ENCODE peak calls at places on chromosomes 3 and 15, in seven cellular contexts. One of them, this sample, is unnamed.

GRCh38 chr15:52808441-52808840 is 18.3 kb upstream of the ONECUT1 start:
- DNase-seq in IMR-90: no peak
- DNase-seq in neuronal stem cell: no peak
- DNase-seq in H9: no peak
- DNase-seq in mesenchymal stem cell: no peak
- DNase-seq in H1: no peak
- DNase-seq in trophoblast cell: no peak
- DNase-seq in this sample: no peak

GRCh38 chr3:85560088-85560790 is 601.5 kb downstream of the CADM2 start:
- DNase-seq in IMR-90: no peak
- DNase-seq in neuronal stem cell: no peak
- DNase-seq in H9: no peak
- DNase-seq in mesenchymal stem cell: no peak
- DNase-seq in H1: no peak
- DNase-seq in trophoblast cell: no peak
- DNase-seq in this sample: no peak

GRCh38 chr3:150599611-150600297 is 3.4 kb upstream of the SELENOT start:
- DNase-seq in IMR-90: peak; percentile 89
- DNase-seq in neuronal stem cell: no peak
- DNase-seq in H9: peak; percentile 59
- DNase-seq in mesenchymal stem cell: peak; percentile 28
- DNase-seq in H1: no peak
- DNase-seq in trophoblast cell: peak; percentile 85
- DNase-seq in this sample: peak; percentile 97

GRCh38 chr3:171459942-171460225 is 321 bp downstream of the TNIK start:
- DNase-seq in IMR-90: no peak
- DNase-seq in neuronal stem cell: peak; percentile 6
- DNase-seq in H9: no peak
- DNase-seq in mesenchymal stem cell: no peak
- DNase-seq in H1: no peak
- DNase-seq in trophoblast cell: no peak
- DNase-seq in this sample: no peak

GRCh38 chr3:139132976-139133375 is 88.3 kb upstream of the PRR23C start:
- DNase-seq in IMR-90: no peak
- DNase-seq in neuronal stem cell: no peak
- DNase-seq in H9: no peak
- DNase-seq in mesenchymal stem cell: no peak
- DNase-seq in H1: no peak
- DNase-seq in trophoblast cell: no peak
- DNase-seq in this sample: no peak

GRCh38 chr3:146065573-146066006 is 95.4 kb downstream of the PLOD2 start:
- DNase-seq in IMR-90: peak; percentile 76
- DNase-seq in neuronal stem cell: peak; percentile 44
- DNase-seq in H9: no peak
- DNase-seq in mesenchymal stem cell: peak; percentile 67
- DNase-seq in H1: no peak
- DNase-seq in trophoblast cell: peak; percentile 28
- DNase-seq in this sample: peak; percentile 54

GRCh38 chr3:31250116-31250813 is 282.5 kb upstream of the STT3B start:
- DNase-seq in IMR-90: peak; percentile 6
- DNase-seq in neuronal stem cell: no peak
- DNase-seq in H9: no peak
- DNase-seq in mesenchymal stem cell: no peak
- DNase-seq in H1: no peak
- DNase-seq in trophoblast cell: no peak
- DNase-seq in this sample: peak; percentile 55

GRCh38 chr15:69156726-69157381 is 3.6 kb upstream of the GLCE start:
- DNase-seq in IMR-90: no peak
- DNase-seq in neuronal stem cell: no peak
- DNase-seq in H9: peak; percentile 33
- DNase-seq in mesenchymal stem cell: no peak
- DNase-seq in H1: no peak
- DNase-seq in trophoblast cell: no peak
- DNase-seq in this sample: no peak

GRCh38 chr3:114214542-114215341 is 22.6 kb downstream of the ZNF80 start:
- DNase-seq in IMR-90: no peak
- DNase-seq in neuronal stem cell: no peak
- DNase-seq in H9: no peak
- DNase-seq in mesenchymal stem cell: no peak
- DNase-seq in H1: peak; percentile 13
- DNase-seq in trophoblast cell: no peak
- DNase-seq in this sample: peak; percentile 59

GRCh38 chr15:67824900-67825879 is at the start of gene SKOR1:
- DNase-seq in IMR-90: peak; percentile 37
- DNase-seq in neuronal stem cell: no peak
- DNase-seq in H9: peak; percentile 80
- DNase-seq in mesenchymal stem cell: peak; percentile 54
- DNase-seq in H1: no peak
- DNase-seq in trophoblast cell: peak; percentile 8
- DNase-seq in this sample: peak; percentile 63

GRCh38 chr3:42663581-42664442 is 10.3 kb downstream of the ZBTB47 start:
- DNase-seq in IMR-90: no peak
- DNase-seq in neuronal stem cell: no peak
- DNase-seq in H9: peak; percentile 33
- DNase-seq in mesenchymal stem cell: no peak
- DNase-seq in H1: no peak
- DNase-seq in trophoblast cell: no peak
- DNase-seq in this sample: no peak

GRCh38 chr3:13210221-13210975 is 137.2 kb upstream of the IQSEC1 start:
- DNase-seq in IMR-90: no peak
- DNase-seq in neuronal stem cell: no peak
- DNase-seq in H9: no peak
- DNase-seq in mesenchymal stem cell: no peak
- DNase-seq in H1: no peak
- DNase-seq in trophoblast cell: no peak
- DNase-seq in this sample: no peak

GRCh38 chr3:126484662-126485061 is 9.0 kb upstream of the ZXDC start:
- DNase-seq in IMR-90: no peak
- DNase-seq in neuronal stem cell: no peak
- DNase-seq in H9: no peak
- DNase-seq in mesenchymal stem cell: no peak
- DNase-seq in H1: no peak
- DNase-seq in trophoblast cell: no peak
- DNase-seq in this sample: no peak

GRCh38 chr15:101178414-101178813 is 73.4 kb downstream of the CHSY1 start:
- DNase-seq in IMR-90: no peak
- DNase-seq in neuronal stem cell: no peak
- DNase-seq in H9: no peak
- DNase-seq in mesenchymal stem cell: no peak
- DNase-seq in H1: no peak
- DNase-seq in trophoblast cell: no peak
- DNase-seq in this sample: no peak

GRCh38 chr3:11600501-11601282 is 43.0 kb downstream of the VGLL4 start:
- DNase-seq in IMR-90: peak; percentile 100
- DNase-seq in neuronal stem cell: peak; percentile 78
- DNase-seq in H9: peak; percentile 81
- DNase-seq in mesenchymal stem cell: peak; percentile 99
- DNase-seq in H1: peak; percentile 66
- DNase-seq in trophoblast cell: peak; percentile 100
- DNase-seq in this sample: peak; percentile 99

GRCh38 chr15:85379403-85380131 is 836 bp upstream of the AKAP13 start:
- DNase-seq in IMR-90: no peak
- DNase-seq in neuronal stem cell: no peak
- DNase-seq in H9: no peak
- DNase-seq in mesenchymal stem cell: peak; percentile 45
- DNase-seq in H1: no peak
- DNase-seq in trophoblast cell: no peak
- DNase-seq in this sample: no peak

GRCh38 chr15:93451265-93451664 is 362.3 kb upstream of the RGMA start:
- DNase-seq in IMR-90: no peak
- DNase-seq in neuronal stem cell: no peak
- DNase-seq in H9: no peak
- DNase-seq in mesenchymal stem cell: no peak
- DNase-seq in H1: no peak
- DNase-seq in trophoblast cell: no peak
- DNase-seq in this sample: no peak

GRCh38 chr3:12709334-12709733 is 45.4 kb upstream of the RAF1 start:
- DNase-seq in IMR-90: no peak
- DNase-seq in neuronal stem cell: no peak
- DNase-seq in H9: no peak
- DNase-seq in mesenchymal stem cell: no peak
- DNase-seq in H1: no peak
- DNase-seq in trophoblast cell: no peak
- DNase-seq in this sample: no peak

GRCh38 chr3:160168290-160168689 is 56.9 kb upstream of the C3orf80 start:
- DNase-seq in IMR-90: no peak
- DNase-seq in neuronal stem cell: no peak
- DNase-seq in H9: no peak
- DNase-seq in mesenchymal stem cell: no peak
- DNase-seq in H1: no peak
- DNase-seq in trophoblast cell: no peak
- DNase-seq in this sample: no peak

GRCh38 chr3:160163259-160163878 is 61.9 kb upstream of the C3orf80 start:
- DNase-seq in IMR-90: peak; percentile 47
- DNase-seq in neuronal stem cell: no peak
- DNase-seq in H9: no peak
- DNase-seq in mesenchymal stem cell: peak; percentile 51
- DNase-seq in H1: no peak
- DNase-seq in trophoblast cell: no peak
- DNase-seq in this sample: no peak

GRCh38 chr3:160174621-160175020 is 50.6 kb upstream of the C3orf80 start:
- DNase-seq in IMR-90: no peak
- DNase-seq in neuronal stem cell: no peak
- DNase-seq in H9: no peak
- DNase-seq in mesenchymal stem cell: no peak
- DNase-seq in H1: no peak
- DNase-seq in trophoblast cell: no peak
- DNase-seq in this sample: no peak

GRCh38 chr3:160170409-160171370 is 54.5 kb upstream of the C3orf80 start:
- DNase-seq in IMR-90: no peak
- DNase-seq in neuronal stem cell: no peak
- DNase-seq in H9: no peak
- DNase-seq in mesenchymal stem cell: no peak
- DNase-seq in H1: no peak
- DNase-seq in trophoblast cell: peak; percentile 8
- DNase-seq in this sample: no peak

GRCh38 chr3:160169139-160169830 is 55.9 kb upstream of the C3orf80 start:
- DNase-seq in IMR-90: peak; percentile 95
- DNase-seq in neuronal stem cell: no peak
- DNase-seq in H9: no peak
- DNase-seq in mesenchymal stem cell: peak; percentile 91
- DNase-seq in H1: no peak
- DNase-seq in trophoblast cell: no peak
- DNase-seq in this sample: peak; percentile 19
- H3K23ac ChIP-seq in IMR-90: peak overlapping the region; percentile 25
- H3K23ac ChIP-seq in neuronal stem cell: no peak overlapping the region
- H3K23ac ChIP-seq in H9: no peak overlapping the region
- H3K23ac ChIP-seq in mesenchymal stem cell: no peak overlapping the region
- H3K23ac ChIP-seq in H1: no peak overlapping the region
- H3K23ac ChIP-seq in trophoblast cell: no peak overlapping the region
- H3K23ac ChIP-seq in this sample: no peak overlapping the region

DNA sequence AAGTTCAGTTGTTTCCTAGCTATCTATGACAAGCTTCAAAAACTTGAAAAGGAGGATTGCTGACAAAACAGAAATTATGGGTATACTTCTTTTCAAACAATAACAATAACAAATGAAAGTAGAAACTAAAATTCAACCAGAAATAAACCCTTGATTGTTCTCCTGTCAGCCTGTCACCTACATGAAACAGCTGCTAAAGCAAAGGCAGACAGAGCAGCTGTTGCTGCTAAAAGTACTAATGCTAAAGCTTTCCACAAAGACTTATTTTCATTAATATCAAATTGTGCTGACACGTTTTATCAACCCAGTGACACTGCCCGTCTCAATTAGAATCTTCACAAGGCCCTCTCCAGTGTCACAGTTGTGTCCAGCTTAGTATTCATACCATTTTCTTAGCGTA is 533.2 kb upstream of the GBE1 start:
- DNase-seq in IMR-90: no peak
- DNase-seq in neuronal stem cell: no peak
- DNase-seq in H9: no peak
- DNase-seq in mesenchymal stem cell: no peak
- DNase-seq in H1: no peak
- DNase-seq in trophoblast cell: no peak
- DNase-seq in this sample: no peak
- H2AK5ac ChIP-seq in IMR-90: no peak overlapping the region
- H2AK5ac ChIP-seq in neuronal stem cell: no peak overlapping the region
- H2AK5ac ChIP-seq in H9: no peak overlapping the region
- H2AK5ac ChIP-seq in mesenchymal stem cell: no peak overlapping the region
- H2AK5ac ChIP-seq in H1: no peak overlapping the region
- H2AK5ac ChIP-seq in trophoblast cell: no peak overlapping the region
- H2AK5ac ChIP-seq in this sample: no peak overlapping the region

GRCh38 chr3:193196746-193197145 is 44.3 kb upstream of the PLAAT1 start:
- DNase-seq in IMR-90: no peak
- DNase-seq in neuronal stem cell: no peak
- DNase-seq in H9: no peak
- DNase-seq in mesenchymal stem cell: no peak
- DNase-seq in H1: no peak
- DNase-seq in trophoblast cell: no peak
- DNase-seq in this sample: no peak

GRCh38 chr3:193190387-193190786 is 50.6 kb upstream of the PLAAT1 start:
- DNase-seq in IMR-90: no peak
- DNase-seq in neuronal stem cell: peak; percentile 52
- DNase-seq in H9: peak; percentile 79
- DNase-seq in mesenchymal stem cell: peak; percentile 10
- DNase-seq in H1: peak; percentile 60
- DNase-seq in trophoblast cell: peak; percentile 38
- DNase-seq in this sample: peak; percentile 93

DNA sequence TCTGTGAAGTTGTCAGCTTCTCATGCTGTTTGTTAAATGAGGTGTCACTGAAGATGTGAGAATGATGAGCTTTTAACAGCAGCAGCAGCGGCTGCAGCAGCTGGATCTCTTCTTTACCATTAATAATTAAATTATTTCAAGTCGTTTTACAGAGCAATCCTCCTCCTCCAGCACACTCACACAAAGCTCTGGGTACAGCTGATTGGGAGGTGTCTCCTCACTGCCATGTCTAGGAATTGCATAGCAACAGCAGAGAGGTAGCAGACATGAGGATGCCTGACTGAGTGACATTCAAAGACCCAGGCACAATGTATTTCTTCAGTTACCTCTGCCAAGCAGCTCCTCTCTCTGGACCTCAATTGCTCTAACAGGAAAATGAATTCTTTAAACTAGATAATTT is 46.6 kb upstream of the PLAAT1 start:
- DNase-seq in IMR-90: no peak
- DNase-seq in neuronal stem cell: no peak
- DNase-seq in H9: no peak
- DNase-seq in mesenchymal stem cell: no peak
- DNase-seq in H1: no peak
- DNase-seq in trophoblast cell: no peak
- DNase-seq in this sample: no peak
- H3K23ac ChIP-seq in IMR-90: no peak overlapping the region
- H3K23ac ChIP-seq in neuronal stem cell: no peak overlapping the region
- H3K23ac ChIP-seq in H9: no peak overlapping the region
- H3K23ac ChIP-seq in mesenchymal stem cell: no peak overlapping the region
- H3K23ac ChIP-seq in H1: no peak overlapping the region
- H3K23ac ChIP-seq in trophoblast cell: no peak overlapping the region
- H3K23ac ChIP-seq in this sample: no peak overlapping the region

DNA sequence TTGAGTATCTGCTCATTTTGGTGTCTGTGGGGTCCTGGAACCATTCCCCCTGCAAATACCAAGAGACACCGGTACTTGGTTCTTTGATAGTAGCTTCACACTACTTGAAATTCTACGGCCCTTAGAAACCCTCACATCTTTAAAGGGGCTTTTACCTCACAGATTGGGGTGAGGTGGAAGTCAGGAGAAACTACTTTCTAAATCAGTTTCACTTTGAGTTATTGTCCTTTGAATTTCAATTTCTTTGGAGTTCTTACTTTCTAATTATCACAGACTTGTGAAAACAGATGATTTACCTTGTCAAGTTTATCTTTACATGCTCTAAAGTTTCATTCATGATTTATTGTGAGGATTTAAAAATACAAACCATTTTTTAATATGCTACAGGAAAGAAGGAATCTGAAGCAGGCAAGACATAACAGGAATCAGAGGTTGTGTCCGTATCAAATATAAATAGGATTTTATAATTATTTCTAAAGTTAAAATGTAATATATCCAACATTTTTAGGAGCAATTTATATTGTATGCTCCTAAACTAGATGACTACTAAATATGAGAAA is 98.9 kb downstream of the NEDD4 start:
- DNase-seq in IMR-90: no peak
- DNase-seq in neuronal stem cell: no peak
- DNase-seq in H9: no peak
- DNase-seq in mesenchymal stem cell: no peak
- DNase-seq in H1: no peak
- DNase-seq in trophoblast cell: no peak
- DNase-seq in this sample: no peak
- H2AK5ac ChIP-seq in IMR-90: no peak overlapping the region
- H2AK5ac ChIP-seq in neuronal stem cell: no peak overlapping the region
- H2AK5ac ChIP-seq in H9: no peak overlapping the region
- H2AK5ac ChIP-seq in mesenchymal stem cell: no peak overlapping the region
- H2AK5ac ChIP-seq in H1: no peak overlapping the region
- H2AK5ac ChIP-seq in trophoblast cell: no peak overlapping the region
- H2AK5ac ChIP-seq in this sample: no peak overlapping the region

This sample was measured in mesendoderm.